ENCODE peak calls at places on chromosomes 5 and 9, in six cellular contexts. X, R, T, G, Z and O are unnamed samples.

GRCh38 chr5:30100148-30100547 is 1093.3 kb upstream of the CDH6 start:
- DNase-seq in T (no peak), R (no peak), X (no peak), Z (no peak), G (no peak), O (no peak)

GRCh38 chr5:154878642-154879335 is 20.4 kb downstream of the CNOT8 start:
- DNase-seq in T (no peak), Z (no peak), R (no peak), X (no peak), G (no peak), O (no peak)

GRCh38 chr5:170337055-170337454 is 39.5 kb upstream of the LCP2 start:
- DNase-seq in Z (no peak), T (peak), X (no peak), G (no peak), R (no peak), O (no peak)

GRCh38 chr5:170747851-170748250 is 35.7 kb upstream of the GABRP start:
- DNase-seq in R (no peak), T (peak), G (no peak), Z (no peak), X (no peak), O (no peak)

GRCh38 chr5:180471866-180472265 is 22.3 kb upstream of the CNOT6 start:
- DNase-seq in G (no peak), X (no peak), R (no peak), T (no peak), Z (no peak), O (no peak)

GRCh38 chr9:89439571-89439970 is 58.3 kb downstream of the SEMA4D start:
- DNase-seq in X (no peak), R (no peak), Z (no peak), T (no peak), G (no peak), O (no peak)

GRCh38 chr9:130199605-130200004 is 27.4 kb downstream of the NCS1 start:
- DNase-seq in T (no peak), G (no peak), X (no peak), R (no peak), Z (peak), O (peak)

GRCh38 chr5:90802695-90803317 is 244.2 kb downstream of the ADGRV1 start:
- DNase-seq in X (no peak), Z (peak), R (no peak), G (no peak), T (peak), O (peak)

GRCh38 chr5:135214897-135215616 is 181.0 kb upstream of the PITX1 start:
- DNase-seq in Z (no peak), G (no peak), T (no peak), R (no peak), X (no peak), O (no peak)

GRCh38 chr5:67344870-67345269 is 148.3 kb upstream of the CD180 start:
- DNase-seq in X (no peak), T (no peak), G (no peak), R (no peak), Z (no peak), O (no peak)

GRCh38 chr9:127029548-127029947 is 92.9 kb downstream of the ANGPTL2 start:
- DNase-seq in X (no peak), T (no peak), R (no peak), G (no peak), Z (no peak), O (no peak)

GRCh38 chr5:177294632-177295031 is 8.9 kb downstream of the RAB24 start:
- DNase-seq in X (no peak), Z (no peak), R (no peak), G (no peak), T (no peak), O (no peak)

GRCh38 chr5:65730910-65731309 is 8.9 kb downstream of the NLN start:
- DNase-seq in X (no peak), R (no peak), G (no peak), T (no peak), Z (no peak), O (no peak)

GRCh38 chr9:109956811-109957440 is 176.9 kb downstream of the PALM2AKAP2 start:
- DNase-seq in X (no peak), Z (no peak), G (no peak), T (peak), R (no peak), O (no peak)

GRCh38 chr5:100517301-100517974 is 17.7 kb upstream of the FAM174A start:
- DNase-seq in Z (no peak), R (no peak), T (no peak), G (no peak), X (no peak), O (peak)

GRCh38 chr5:565782-566445 is 41.7 kb upstream of the SLC9A3 start:
- DNase-seq in R (no peak), X (no peak), Z (no peak), G (no peak), T (peak), O (no peak)

GRCh38 chr5:43422143-43422542 is 10.0 kb upstream of the CCL28 start:
- DNase-seq in X (no peak), R (peak), G (no peak), Z (peak), T (no peak), O (peak)

GRCh38 chr5:140806834-140807775 is at the start of gene PCDHA4:
- DNase-seq in Z (no peak), X (no peak), G (no peak), T (peak), R (no peak), O (no peak)

GRCh38 chr5:102865510-102866314 is 110.6 kb downstream of the PAM start:
- DNase-seq in R (no peak), Z (peak), G (peak), X (peak), T (peak), O (no peak)

GRCh38 chr5:157516626-157517325 is 56.8 kb downstream of the NIPAL4 start:
- DNase-seq in X (no peak), T (no peak), Z (peak), G (no peak), R (peak), O (no peak)

GRCh38 chr5:152542741-152543140 is 137.7 kb upstream of the NMUR2 start:
- DNase-seq in T (peak), G (no peak), Z (peak), X (no peak), R (no peak), O (no peak)

GRCh38 chr5:149320791-149321330 is 24.4 kb upstream of the GRPEL2 start:
- DNase-seq in T (peak), G (no peak), X (no peak), Z (peak), R (peak), O (peak)

GRCh38 chr5:93145767-93146166 is 435.3 kb downstream of the NR2F1-AS1 start:
- DNase-seq in Z (no peak), X (no peak), R (no peak), G (no peak), T (no peak), O (no peak)

GRCh38 chr9:76374702-76375543 is 19.3 kb downstream of the RFK start:
- DNase-seq in Z (no peak), X (no peak), R (peak), T (peak), G (no peak), O (no peak)

GRCh38 chr9:131773911-131774379 is 34.1 kb upstream of the RAPGEF1 start:
- DNase-seq in Z (peak), T (peak), X (no peak), G (no peak), R (no peak), O (peak)